ENCODE peak calls at places on chromosomes 7 and 10, in seven cellular contexts. E, W, G, L, M, T and Q are unnamed samples.

GRCh38 chr10:30436200-30436599 is 2.2 kb downstream of the MAP3K8 start:
- DNase-seq in E (no peak), W (peak), G (no peak), L (no peak), M (no peak), T (peak), Q (peak)

GRCh38 chr10:100509241-100509640 is 10.4 kb downstream of the SEC31B start:
- DNase-seq in E (no peak), W (no peak), G (no peak), L (no peak), M (no peak), T (no peak), Q (no peak)

GRCh38 chr10:21334891-21335696 is 190.4 kb downstream of the SKIDA1 start:
- DNase-seq in E (peak), W (no peak), G (no peak), L (no peak), M (peak), T (peak), Q (peak)

GRCh38 chr10:123135415-123136141 is at the start of gene HMX3:
- DNase-seq in E (no peak), W (no peak), G (no peak), L (no peak), M (no peak), T (no peak), Q (peak)

GRCh38 chr10:63120554-63120953 is 12.6 kb upstream of the NRBF2 start:
- DNase-seq in E (no peak), W (no peak), G (no peak), L (no peak), M (no peak), T (no peak), Q (no peak)

GRCh38 chr7:108525327-108525984 is 479 bp downstream of the PNPLA8 start:
- DNase-seq in E (no peak), W (no peak), G (no peak), L (no peak), M (no peak), T (peak), Q (peak)

GRCh38 chr7:3949226-3949625 is 648.2 kb downstream of the SDK1 start:
- DNase-seq in E (no peak), W (no peak), G (no peak), L (no peak), M (no peak), T (no peak), Q (no peak)

GRCh38 chr7:80175744-80176143 is 41.1 kb downstream of the GNAI1 start:
- DNase-seq in E (no peak), W (no peak), G (no peak), L (no peak), M (no peak), T (no peak), Q (no peak)

GRCh38 chr10:124703778-124704427 is 40.3 kb downstream of the FAM53B start:
- DNase-seq in E (peak), W (no peak), G (no peak), L (peak), M (peak), T (peak), Q (no peak)

DNA sequence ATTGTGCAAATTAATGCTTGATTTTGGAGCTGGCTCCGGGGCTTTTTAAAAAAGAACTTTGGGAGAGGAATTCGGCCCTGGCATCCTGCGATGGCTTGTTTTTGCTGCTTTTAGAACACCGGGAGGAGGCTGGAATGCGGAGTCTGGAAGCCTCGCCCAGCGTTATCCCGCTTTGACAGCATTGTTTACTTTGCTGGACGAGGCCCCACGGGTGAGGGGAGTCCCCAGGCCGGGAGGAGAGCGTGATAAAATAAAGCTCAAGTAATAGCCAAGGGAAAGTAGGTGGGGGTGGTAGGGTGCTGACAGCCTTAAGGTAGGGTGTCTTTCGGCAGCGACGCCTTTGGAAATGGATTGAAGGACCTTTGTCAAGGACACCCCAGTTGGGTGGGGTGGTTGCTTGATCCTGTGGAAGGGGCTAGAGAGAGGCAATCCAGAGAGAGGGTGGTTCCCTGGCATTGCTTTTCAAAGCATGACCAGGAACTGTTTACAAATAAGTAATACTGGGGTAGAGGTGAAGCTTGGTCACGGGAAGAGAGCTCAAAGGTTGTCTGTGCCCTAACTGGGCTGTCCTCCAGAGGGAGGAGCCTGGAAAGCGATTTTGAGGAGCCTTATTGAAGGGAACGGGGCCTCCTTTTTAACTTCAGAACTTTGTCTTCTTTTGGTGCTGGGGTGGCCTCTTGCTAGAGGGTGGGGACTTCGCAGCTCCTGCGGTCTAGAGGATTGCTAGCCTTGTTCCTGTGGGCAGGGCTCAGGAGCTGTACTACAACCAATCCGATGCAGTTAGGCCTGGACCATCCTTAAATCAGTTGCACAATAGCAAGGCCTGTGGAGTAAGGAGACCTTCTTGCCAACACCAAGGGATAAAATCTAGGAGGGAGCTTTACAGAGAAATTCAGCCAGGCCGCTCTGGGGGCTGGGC is 1.2 kb downstream of the EIF4EBP2 start:
- DNase-seq in E (peak), W (peak), G (no peak), L (peak), M (peak), T (peak), Q (peak)
- TF ChIP-seq POLR2A in E (peak), W (peak), G (peak), L (peak), M (no peak), T (peak), Q (peak)

DNA sequence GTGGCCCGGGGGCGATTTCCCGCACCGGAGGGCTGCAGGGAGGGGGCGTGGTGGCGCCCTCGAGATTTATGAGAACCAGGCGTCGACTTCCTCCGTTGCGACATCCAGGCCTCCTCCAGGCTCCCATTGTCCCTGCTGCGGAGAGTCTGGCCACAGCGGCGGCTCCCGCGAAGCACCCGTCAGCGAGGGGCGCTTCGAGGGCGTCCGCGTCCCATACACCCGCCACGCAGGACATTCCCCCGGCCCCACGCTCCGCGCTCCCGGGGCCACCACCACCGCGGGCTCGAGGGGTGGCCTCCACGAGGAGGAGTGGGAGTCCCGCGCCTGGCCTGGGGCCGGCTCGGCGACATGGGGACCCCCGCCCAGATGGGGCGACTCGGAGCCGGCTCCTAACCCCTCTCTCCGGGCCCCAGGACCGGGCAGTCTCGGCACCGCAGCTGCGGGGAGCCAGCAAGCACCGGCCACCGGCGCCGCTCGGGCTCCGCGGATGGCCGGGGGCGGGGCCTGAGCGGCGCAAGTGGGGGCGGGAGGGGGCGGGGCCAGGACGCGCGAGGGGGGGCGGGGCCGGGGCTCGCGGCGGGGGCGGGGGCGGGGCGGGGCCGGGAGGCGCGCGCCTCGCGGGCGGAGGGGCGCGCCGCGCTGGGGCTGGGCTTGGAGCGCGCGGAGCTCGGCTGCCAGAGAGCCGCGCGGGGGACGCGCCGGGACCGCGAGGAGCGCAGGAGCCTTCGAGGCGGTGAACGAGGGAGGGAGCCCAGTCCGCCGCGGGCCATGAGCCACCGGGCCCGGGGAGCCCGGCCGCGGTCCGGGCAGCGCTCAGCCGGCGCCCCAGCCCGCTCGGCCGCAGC is at the start of gene SH2B2:
- DNase-seq in E (peak), W (peak), G (no peak), L (peak), M (peak), T (peak), Q (peak)
- TF ChIP-seq POLR2A in E (peak), W (peak), G (peak), L (peak), M (peak), T (peak), Q (no peak)

GRCh38 chr10:110508389-110508788 is 10.7 kb downstream of the DUSP5 start:
- DNase-seq in E (no peak), W (no peak), G (no peak), L (no peak), M (no peak), T (peak), Q (no peak)
- TF ChIP-seq POLR2A in E (no peak), W (no peak), G (peak), L (no peak), M (no peak), T (no peak), Q (no peak)

GRCh38 chr7:16753102-16753931 is at the start of gene TSPAN13:
- DNase-seq in E (peak), W (peak), G (no peak), L (peak), M (peak), T (peak), Q (peak)
- TF ChIP-seq POLR2A in E (no peak), W (peak), G (no peak), L (peak), M (peak), T (no peak), Q (peak)

GRCh38 chr7:78296689-78297371 is 498.3 kb downstream of the PHTF2 start:
- DNase-seq in E (no peak), W (peak), G (no peak), L (no peak), M (no peak), T (no peak), Q (no peak)
- TF ChIP-seq POLR2A in E (no peak), W (no peak), G (no peak), L (no peak), M (no peak), T (no peak), Q (no peak)

GRCh38 chr7:5607958-5608656 is 173.4 kb downstream of the RNF216 start:
- DNase-seq in E (no peak), W (no peak), G (no peak), L (peak), M (no peak), T (no peak), Q (no peak)
- TF ChIP-seq POLR2A in E (no peak), W (no peak), G (peak), L (no peak), M (no peak), T (no peak), Q (no peak)

DNA sequence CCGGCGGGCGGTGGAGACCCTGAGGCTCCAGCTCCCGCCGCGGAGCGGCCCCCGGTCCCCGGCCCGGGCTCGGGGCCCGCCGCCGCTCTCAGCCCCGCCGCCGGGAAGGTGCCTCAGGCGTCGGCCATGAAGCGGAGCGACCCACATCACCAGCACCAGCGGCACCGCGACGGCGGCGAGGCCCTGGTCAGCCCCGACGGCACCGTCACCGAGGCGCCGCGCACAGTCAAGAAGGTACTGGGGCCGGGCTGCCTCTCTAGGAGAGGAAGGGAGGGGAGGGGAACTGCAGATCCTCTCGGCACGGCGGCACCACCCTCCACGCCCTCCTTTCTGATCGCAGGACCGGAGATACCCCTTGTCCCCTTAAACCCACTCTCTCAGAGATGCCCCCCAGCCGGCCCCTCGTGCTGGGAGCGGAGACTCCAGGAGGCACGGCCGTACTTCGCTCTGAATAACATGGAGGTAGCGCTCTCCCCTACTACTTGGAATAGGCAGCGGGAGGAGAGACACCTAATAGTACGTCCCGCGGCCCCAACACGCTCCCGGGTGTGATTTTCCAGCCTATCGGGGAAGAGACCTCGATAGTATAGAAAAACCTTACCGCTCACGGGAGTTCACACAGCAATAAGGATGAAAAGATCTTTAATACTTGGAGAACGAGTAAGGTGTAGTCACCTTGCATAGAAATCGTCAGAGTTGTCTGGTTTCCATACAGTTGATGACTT is 538 bp downstream of the AHCYL2 start:
- DNase-seq in E (no peak), W (peak), G (no peak), L (peak), M (peak), T (peak), Q (peak)
- TF ChIP-seq POLR2A in E (peak), W (no peak), G (no peak), L (no peak), M (no peak), T (no peak), Q (no peak)

GRCh38 chr7:23533160-23533559 is 1.4 kb upstream of the TRA2A start:
- DNase-seq in E (no peak), W (no peak), G (no peak), L (no peak), M (no peak), T (no peak), Q (peak)

GRCh38 chr7:23530901-23531793 is 634 bp downstream of the TRA2A start:
- DNase-seq in E (peak), W (peak), G (no peak), L (no peak), M (peak), T (peak), Q (peak)

GRCh38 chr7:23529262-23529859 is 2.4 kb downstream of the TRA2A start:
- DNase-seq in E (no peak), W (no peak), G (no peak), L (no peak), M (no peak), T (no peak), Q (no peak)

GRCh38 chr7:23530355-23530754 is 1.4 kb downstream of the TRA2A start:
- DNase-seq in E (no peak), W (no peak), G (no peak), L (no peak), M (no peak), T (no peak), Q (peak)

GRCh38 chr7:23531794-23532489 is at the start of gene TRA2A:
- DNase-seq in E (peak), W (peak), G (peak), L (peak), M (peak), T (peak), Q (peak)
- TF ChIP-seq POLR2A in E (peak), W (peak), G (peak), L (peak), M (peak), T (peak), Q (peak)